ENCODE peak calls at places on chromosomes 4 and X, in five cellular contexts. Q is fibroblast of mammary gland, I is fibroblast of pulmonary artery, P is HepG2, T is AG04450. U is an unnamed sample.
A peak's percentile ranks its signal among the peaks of the same experiment; 100 is the strongest.

GRCh38 chr4:14196141-14196540 is 568.6 kb upstream of the BOD1L1 start:
- DNase-seq in Q (peak; percentile 75), I (peak; percentile 84), P (no peak), T (peak; percentile 49), U (no peak)

GRCh38 chr4:155780773-155781172 is 22.0 kb downstream of the GUCY1B1 start:
- DNase-seq in Q (peak; percentile 42), I (no peak), P (no peak), T (no peak), U (no peak)

GRCh38 chr4:48680848-48681568 is 99.1 kb downstream of the FRYL start:
- DNase-seq in Q (no peak), I (no peak), P (no peak), T (no peak), U (no peak)

GRCh38 chr4:125444166-125444565 is 129.4 kb downstream of the FAT4 start:
- DNase-seq in Q (no peak), I (peak; percentile 53), P (no peak), T (no peak), U (no peak)

GRCh38 chr4:176592976-176593375 is 199.7 kb downstream of the VEGFC start:
- DNase-seq in Q (no peak), I (no peak), P (no peak), T (no peak), U (no peak)

GRCh38 chrX:40010550-40011364 is 87.0 kb downstream of the BCOR start:
- DNase-seq in Q (no peak), I (no peak), P (peak; percentile 54), T (no peak), U (no peak)

GRCh38 chr4:123488916-123489315 is 92.3 kb downstream of the SPRY1 start:
- DNase-seq in Q (peak; percentile 72), I (peak; percentile 64), P (peak; percentile 80), T (no peak), U (peak; percentile 61)

GRCh38 chr4:153785830-153786721 is 2.8 kb downstream of the SFRP2 start:
- DNase-seq in Q (peak; percentile 70), I (peak; percentile 45), P (peak; percentile 3), T (no peak), U (no peak)

GRCh38 chr4:40948017-40948416 is 198.3 kb downstream of the NSUN7 start:
- DNase-seq in Q (no peak), I (no peak), P (no peak), T (no peak), U (no peak)

GRCh38 chr4:5882947-5883346 is 9.9 kb downstream of the CRMP1 start:
- DNase-seq in Q (no peak), I (no peak), P (no peak), T (no peak), U (no peak)

GRCh38 chr4:169253904-169254303 is 16.9 kb downstream of the SH3RF1 start:
- DNase-seq in Q (peak; percentile 92), I (peak; percentile 72), P (no peak), T (peak; percentile 61), U (no peak)

DNA sequence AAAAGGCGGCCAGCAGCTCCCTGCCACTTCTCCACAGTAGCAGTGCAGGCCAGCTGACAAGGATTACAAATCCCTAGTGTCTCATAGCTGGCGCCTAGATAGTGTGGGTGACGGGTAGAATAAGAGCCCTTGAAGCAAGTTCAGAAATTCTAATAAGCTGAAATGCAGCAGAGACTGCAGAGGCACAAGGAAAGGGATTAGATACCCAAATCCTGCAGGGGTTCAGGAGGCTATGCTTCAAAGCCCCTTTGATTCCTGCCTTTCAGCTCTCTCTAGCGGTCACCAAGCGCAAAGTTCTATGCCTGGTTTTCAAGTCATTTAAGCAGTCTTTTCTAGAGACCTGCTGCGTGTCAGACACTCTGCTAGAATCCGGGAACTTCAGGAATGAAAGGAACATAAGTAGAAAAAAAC is 79.2 kb downstream of the RLIM start:
- DNase-seq in Q (peak; percentile 68), I (peak; percentile 70), P (peak; percentile 16), T (no peak), U (no peak)
- TF ChIP-seq CTCF in Q (peak; percentile 39), I (peak; percentile 48), P (peak; percentile 43), T (peak; percentile 52), U (no peak)

GRCh38 chr4:188041721-188042120 is 46.1 kb downstream of the ZFP42 start:
- DNase-seq in Q (no peak), I (no peak), P (no peak), T (no peak), U (no peak)
- TF ChIP-seq CTCF in Q (no peak), I (no peak), P (no peak), T (no peak), U (no peak)

DNA sequence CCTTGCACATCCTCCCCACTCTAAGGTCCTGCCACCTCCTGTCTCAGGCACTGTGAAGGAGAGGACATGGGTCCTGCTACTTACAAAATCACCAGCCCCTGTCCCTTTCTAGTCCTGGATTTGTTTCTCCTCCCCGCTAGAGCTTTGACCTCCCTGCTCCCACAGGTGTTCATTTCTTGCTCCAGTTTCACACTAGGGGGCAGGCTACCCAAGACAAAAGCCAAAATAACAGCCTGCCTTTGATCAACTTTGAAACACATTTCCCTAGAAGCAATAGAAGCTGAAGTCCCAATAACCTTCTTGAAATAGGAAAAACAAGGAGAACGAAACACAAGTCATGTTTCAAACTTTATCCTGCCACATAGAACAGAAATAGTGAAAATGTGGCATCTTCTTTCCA is 164.4 kb downstream of the QDPR start:
- DNase-seq in Q (peak; percentile 54), I (peak; percentile 52), P (peak; percentile 39), T (no peak), U (no peak)
- TF ChIP-seq CTCF in Q (peak; percentile 70), I (peak; percentile 73), P (peak; percentile 76), T (peak; percentile 68), U (no peak)

GRCh38 chrX:71000139-71000538 is 68.0 kb downstream of the SNX12 start:
- DNase-seq in Q (no peak), I (no peak), P (no peak), T (no peak), U (no peak)

GRCh38 chrX:70995338-70995737 is 64.4 kb upstream of the SLC7A3 start:
- DNase-seq in Q (no peak), I (no peak), P (no peak), T (no peak), U (no peak)

GRCh38 chrX:70998402-70999027 is 67.6 kb upstream of the SLC7A3 start:
- DNase-seq in Q (peak; percentile 46), I (peak; percentile 61), P (peak; percentile 37), T (no peak), U (no peak)
- TF ChIP-seq CTCF in Q (peak; percentile 24), I (peak; percentile 37), P (peak; percentile 76), T (peak; percentile 50), U (peak; percentile 23)

DNA sequence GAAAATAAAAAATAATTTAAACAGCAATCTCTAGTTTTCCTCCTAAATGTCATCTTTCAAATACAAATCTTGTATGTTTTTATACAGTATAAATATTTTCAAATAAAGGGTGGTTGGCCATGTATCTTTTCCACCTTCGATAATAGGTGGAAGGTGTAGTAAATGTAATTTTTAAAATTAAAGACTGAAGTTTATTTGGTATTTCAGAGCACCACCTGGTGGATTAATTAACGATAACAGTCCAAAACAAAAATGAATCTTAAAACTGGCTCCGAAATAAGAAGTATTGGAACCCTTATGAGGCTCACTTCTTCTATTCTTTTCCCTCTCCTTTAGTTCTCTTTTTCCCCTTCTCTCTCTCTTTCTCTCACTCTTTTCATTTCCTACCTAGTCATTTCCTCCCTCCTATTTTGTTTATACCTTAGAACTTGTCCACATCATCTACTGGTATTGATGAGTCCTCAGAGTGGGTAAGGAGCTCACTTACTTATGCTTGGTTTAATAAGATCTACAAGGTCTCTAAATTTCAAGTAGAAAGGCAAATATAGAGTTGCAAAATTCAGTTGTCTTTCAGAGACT is 82.9 kb upstream of the EXOC1L start:
- DNase-seq in Q (peak; percentile 30), I (peak; percentile 32), P (no peak), T (no peak), U (no peak)
- TF ChIP-seq CTCF in Q (peak; percentile 35), I (peak; percentile 23), P (no peak), T (peak; percentile 26), U (peak; percentile 43)

DNA sequence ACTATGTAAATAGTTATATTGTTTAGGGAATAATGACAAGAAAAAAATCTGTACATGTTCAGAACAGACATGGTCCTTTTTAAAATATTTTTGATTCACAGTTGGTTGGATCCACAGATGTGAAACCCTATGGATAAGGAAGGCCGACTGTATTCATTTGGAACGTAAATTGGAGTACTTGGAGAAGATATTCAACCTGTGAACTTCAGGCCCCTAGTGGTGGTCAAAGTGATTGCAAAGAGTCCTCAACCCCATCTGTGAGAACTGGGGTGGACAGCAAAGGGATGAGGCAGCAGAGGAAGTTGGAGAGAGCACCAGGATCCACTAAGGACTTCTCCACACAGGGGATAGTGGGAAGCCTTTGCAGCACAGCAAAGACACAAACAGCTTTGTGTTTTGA is 6.2 kb upstream of the CXCL13 start:
- DNase-seq in Q (peak; percentile 66), I (peak; percentile 59), P (peak; percentile 30), T (no peak), U (no peak)
- TF ChIP-seq CTCF in Q (peak; percentile 80), I (peak; percentile 78), P (peak; percentile 37), T (peak; percentile 70), U (peak; percentile 47)

U was measured in CD14-positive monocyte.